ENCODE peak calls at places on chromosomes 5 and 9, in eight cellular contexts. R, D, C, L, Q, X, Z and A are unnamed samples.
A peak's percentile ranks its signal among the peaks of the same experiment; 100 is the strongest.

GRCh38 chr5:81898403-81898802 is 73.4 kb upstream of the ATG10 start:
- DNase-seq in R (no peak), D (no peak), C (no peak), L (no peak), Q (no peak), X (no peak), Z (no peak), A (no peak)

GRCh38 chr9:16341176-16341575 is 529.3 kb downstream of the BNC2 start:
- DNase-seq in R (no peak), D (no peak), C (no peak), L (no peak), Q (no peak), X (no peak), Z (no peak), A (no peak)

GRCh38 chr5:155886311-155887031 is 440.5 kb upstream of the SGCD start:
- DNase-seq in R (no peak), D (no peak), C (no peak), L (no peak), Q (no peak), X (no peak), Z (no peak), A (no peak)

GRCh38 chr5:73445708-73446630 is 2.6 kb downstream of the FOXD1 start:
- DNase-seq in R (no peak), D (no peak), C (no peak), L (no peak), Q (no peak), X (no peak), Z (no peak), A (no peak)

GRCh38 chr9:137074657-137075274 is 2.6 kb upstream of the UAP1L1 start:
- DNase-seq in R (no peak), D (no peak), C (no peak), L (no peak), Q (no peak), X (no peak), Z (no peak), A (no peak)

GRCh38 chr5:142151436-142152382 is 43.1 kb downstream of the NDFIP1 start:
- DNase-seq in R (no peak), D (no peak), C (peak; percentile 61), L (peak; percentile 87), Q (peak; percentile 80), X (peak; percentile 25), Z (peak; percentile 69), A (peak; percentile 88)

GRCh38 chr9:13110766-13111400 is 168.6 kb downstream of the MPDZ start:
- DNase-seq in R (peak; percentile 23), D (no peak), C (no peak), L (peak; percentile 61), Q (peak; percentile 30), X (no peak), Z (no peak), A (no peak)

GRCh38 chr5:109329296-109330252 is 80.2 kb downstream of the PJA2 start:
- DNase-seq in R (no peak), D (no peak), C (no peak), L (no peak), Q (no peak), X (no peak), Z (no peak), A (no peak)

GRCh38 chr9:115133649-115134048 is 15.7 kb upstream of the TNC start:
- DNase-seq in R (no peak), D (no peak), C (no peak), L (no peak), Q (no peak), X (no peak), Z (no peak), A (no peak)

GRCh38 chr5:98721231-98721928 is 52.1 kb upstream of the RGMB start:
- DNase-seq in R (no peak), D (no peak), C (no peak), L (no peak), Q (no peak), X (no peak), Z (no peak), A (no peak)

GRCh38 chr5:158139161-158139560 is 280.2 kb upstream of the CLINT1 start:
- DNase-seq in R (no peak), D (no peak), C (no peak), L (no peak), Q (no peak), X (no peak), Z (no peak), A (no peak)

GRCh38 chr5:88142801-88143692 is 125.6 kb downstream of the TMEM161B start:
- DNase-seq in R (no peak), D (no peak), C (peak; percentile 12), L (peak; percentile 58), Q (no peak), X (no peak), Z (no peak), A (no peak)

GRCh38 chr9:136245194-136246150 is at the start of gene QSOX2:
- DNase-seq in R (peak; percentile 86), D (peak; percentile 79), C (peak; percentile 89), L (peak; percentile 89), Q (peak; percentile 81), X (peak; percentile 72), Z (peak; percentile 85), A (peak; percentile 83)

GRCh38 chr9:111108946-111109345 is 70.7 kb upstream of the LPAR1 start:
- DNase-seq in R (no peak), D (no peak), C (no peak), L (no peak), Q (no peak), X (no peak), Z (no peak), A (no peak)

GRCh38 chr5:174520420-174521396 is 203.7 kb upstream of the MSX2 start:
- DNase-seq in R (no peak), D (peak; percentile 23), C (no peak), L (no peak), Q (no peak), X (no peak), Z (no peak), A (no peak)

GRCh38 chr5:60463179-60463868 is 236.6 kb downstream of the DEPDC1B start:
- DNase-seq in R (no peak), D (no peak), C (no peak), L (no peak), Q (peak; percentile 4), X (no peak), Z (no peak), A (no peak)

GRCh38 chr5:3337812-3338541 is 257.7 kb upstream of the IRX1 start:
- DNase-seq in R (no peak), D (no peak), C (no peak), L (no peak), Q (no peak), X (no peak), Z (no peak), A (no peak)
- H3K9me3 ChIP-seq in R (no peaks in the 10 kb centered on the region), D (no peaks in the 10 kb centered on the region), C (no peaks in the 10 kb centered on the region), L (no peaks in the 10 kb centered on the region), Q (no peaks in the 10 kb centered on the region), X (no peaks in the 10 kb centered on the region), Z (no peaks in the 10 kb centered on the region), A (peaks cover 28% of the 10 kb centered on the region)

DNA sequence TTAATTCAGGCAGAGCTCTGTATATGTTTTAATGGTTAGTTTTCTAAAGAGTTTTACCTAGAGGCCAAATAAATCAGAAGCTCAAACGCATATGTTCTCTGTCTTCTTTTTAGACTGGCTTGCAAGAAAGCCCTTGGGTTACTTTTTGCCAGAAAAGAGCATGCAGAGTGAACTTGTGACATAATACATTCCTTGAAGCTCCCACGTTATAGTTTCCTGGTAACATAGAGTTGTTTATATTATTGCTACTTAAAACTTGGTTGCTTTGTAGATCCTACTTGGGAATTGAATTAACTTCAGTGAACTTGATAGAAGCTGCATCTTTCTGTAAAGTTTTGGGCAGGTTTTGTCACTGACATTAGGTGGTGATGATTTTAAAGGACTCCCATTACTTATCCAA is 102.9 kb downstream of the C9orf152 start:
- DNase-seq in R (no peak), D (no peak), C (no peak), L (no peak), Q (no peak), X (no peak), Z (no peak), A (no peak)
- H3K4me1 ChIP-seq in R (peaks cover 85% of the 10 kb centered on the region), D (no peaks in the 10 kb centered on the region), C (no peaks in the 10 kb centered on the region), L (no peaks in the 10 kb centered on the region), Q (peaks cover 87% of the 10 kb centered on the region), X (no peaks in the 10 kb centered on the region), Z (no peaks in the 10 kb centered on the region), A (no peaks in the 10 kb centered on the region)

GRCh38 chr9:77020438-77021264 is 1.2 kb downstream of the FOXB2 start:
- DNase-seq in R (no peak), D (no peak), C (no peak), L (no peak), Q (no peak), X (no peak), Z (no peak), A (no peak)

GRCh38 chr9:77019810-77020437 is 469 bp downstream of the FOXB2 start:
- DNase-seq in R (no peak), D (no peak), C (no peak), L (no peak), Q (no peak), X (no peak), Z (no peak), A (no peak)

GRCh38 chr9:77022783-77023440 is 3.5 kb downstream of the FOXB2 start:
- DNase-seq in R (no peak), D (no peak), C (no peak), L (no peak), Q (no peak), X (no peak), Z (no peak), A (no peak)

GRCh38 chr9:77021928-77022782 is 2.7 kb downstream of the FOXB2 start:
- DNase-seq in R (no peak), D (no peak), C (no peak), L (no peak), Q (no peak), X (no peak), Z (no peak), A (no peak)

DNA sequence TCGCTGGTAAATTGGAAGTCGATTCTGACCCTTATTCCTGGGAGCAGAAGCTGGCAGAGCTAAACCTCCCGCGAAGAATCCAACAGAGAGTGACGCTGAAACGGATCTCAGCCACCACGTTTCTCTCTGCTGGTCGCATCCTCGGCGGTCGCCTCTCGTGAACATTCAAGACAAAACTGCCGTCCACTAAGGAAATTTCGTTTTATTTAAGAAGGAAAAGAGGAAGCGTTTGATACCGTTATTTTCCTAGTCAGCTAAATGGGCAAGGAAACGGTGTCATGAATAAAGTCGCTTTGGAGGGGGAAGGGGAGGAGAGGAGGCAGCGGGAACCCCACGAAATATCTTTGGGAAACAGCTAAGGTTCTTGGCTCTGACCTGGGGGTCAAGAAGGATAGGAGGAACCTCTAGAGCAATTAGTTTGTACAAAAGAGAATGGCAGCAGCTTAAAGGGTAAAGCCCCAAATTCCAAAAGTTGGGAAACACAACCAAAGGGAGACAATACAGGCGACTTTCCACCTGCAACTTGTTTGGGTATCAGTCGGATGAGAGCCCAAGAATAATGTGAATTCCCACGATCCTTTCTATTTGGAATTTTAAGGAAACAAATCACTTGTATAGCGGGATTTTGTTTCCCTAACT is 2.0 kb downstream of the FOXB2 start:
- DNase-seq in R (no peak), D (no peak), C (no peak), L (no peak), Q (no peak), X (no peak), Z (no peak), A (no peak)
- H3K9me3 ChIP-seq in R (no peaks in the 10 kb centered on the region), D (no peaks in the 10 kb centered on the region), C (no peaks in the 10 kb centered on the region), L (no peaks in the 10 kb centered on the region), Q (no peaks in the 10 kb centered on the region), X (no peaks in the 10 kb centered on the region), Z (no peaks in the 10 kb centered on the region), A (no peaks in the 10 kb centered on the region)

DNA sequence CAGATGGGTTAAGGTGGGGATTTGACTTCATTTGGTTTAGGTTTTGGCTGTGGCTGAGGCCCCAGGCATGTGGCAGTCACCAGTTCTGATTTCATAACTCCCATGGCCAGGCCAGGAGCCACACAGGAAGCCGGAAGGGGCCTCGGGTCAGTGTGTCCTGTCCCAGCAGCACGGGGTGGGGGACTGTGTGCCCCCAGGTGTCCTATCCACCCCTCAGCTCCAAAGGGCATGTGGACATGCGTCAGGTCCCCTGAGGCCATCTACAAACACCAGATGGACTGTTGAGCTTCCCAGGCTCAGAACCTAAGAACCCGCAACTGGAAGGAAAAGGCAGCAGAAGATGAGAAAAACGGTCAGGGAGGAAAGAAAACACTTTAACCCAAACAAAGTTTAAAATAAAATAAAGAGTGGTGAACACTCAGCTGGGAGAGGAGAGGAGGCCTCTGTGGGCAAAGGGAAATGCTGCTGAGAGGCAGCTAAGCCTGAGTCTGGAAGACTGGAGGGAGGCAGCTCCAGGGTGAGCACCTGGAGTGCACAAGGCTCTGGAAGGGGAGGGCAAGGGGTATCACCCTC is 260.8 kb downstream of the AUH start:
- DNase-seq in R (peak; percentile 58), D (no peak), C (no peak), L (peak; percentile 55), Q (peak; percentile 50), X (peak; percentile 66), Z (no peak), A (no peak)
- H3K4me1 ChIP-seq in R (peaks cover 45% of the 10 kb centered on the region), D (no peaks in the 10 kb centered on the region), C (peaks cover 39% of the 10 kb centered on the region), L (no peaks in the 10 kb centered on the region), Q (peaks cover 42% of the 10 kb centered on the region), X (no peaks in the 10 kb centered on the region), Z (peaks cover 32% of the 10 kb centered on the region), A (peaks cover 7% of the 10 kb centered on the region)